ENCODE peak calls at places on chromosomes 6 and 20, in seven cellular contexts. One of them, this sample, is unnamed.
A peak's percentile ranks its signal among the peaks of the same experiment; 100 is the strongest.

GRCh38 chr6:140052757-140053729 is 678.6 kb upstream of the CITED2 start:
- DNase-seq in suprapubic skin: no peak
- DNase-seq in tibial nerve: no peak
- DNase-seq in ovary: no peak
- DNase-seq in SK-N-SH: no peak
- DNase-seq in transverse colon: no peak
- DNase-seq in A549: peak; percentile 17
- DNase-seq in this sample: no peak

GRCh38 chr6:99393366-99393697 is 663 bp downstream of the COQ3 start:
- DNase-seq in suprapubic skin: no peak
- DNase-seq in transverse colon: no peak
- DNase-seq in SK-N-SH: no peak
- DNase-seq in ovary: no peak
- DNase-seq in tibial nerve: no peak
- DNase-seq in A549: no peak
- DNase-seq in this sample: no peak

GRCh38 chr6:27562027-27562410 is 89.1 kb upstream of the ZNF184 start:
- DNase-seq in suprapubic skin: no peak
- DNase-seq in transverse colon: no peak
- DNase-seq in tibial nerve: no peak
- DNase-seq in ovary: no peak
- DNase-seq in SK-N-SH: no peak
- DNase-seq in A549: peak; percentile 69
- DNase-seq in this sample: no peak

GRCh38 chr20:49823152-49823847 is 10.7 kb downstream of the SLC9A8 start:
- DNase-seq in ovary: no peak
- DNase-seq in suprapubic skin: no peak
- DNase-seq in SK-N-SH: no peak
- DNase-seq in tibial nerve: no peak
- DNase-seq in transverse colon: no peak
- DNase-seq in A549: no peak
- DNase-seq in this sample: no peak

GRCh38 chr6:147142684-147143245 is 61.5 kb upstream of the STXBP5 start:
- DNase-seq in tibial nerve: no peak
- DNase-seq in suprapubic skin: no peak
- DNase-seq in ovary: no peak
- DNase-seq in A549: no peak
- DNase-seq in SK-N-SH: no peak
- DNase-seq in transverse colon: no peak
- DNase-seq in this sample: no peak

GRCh38 chr6:89154131-89154530 is 8.3 kb downstream of the PM20D2 start:
- DNase-seq in ovary: no peak
- DNase-seq in transverse colon: no peak
- DNase-seq in A549: no peak
- DNase-seq in SK-N-SH: no peak
- DNase-seq in suprapubic skin: no peak
- DNase-seq in tibial nerve: no peak
- DNase-seq in this sample: no peak

GRCh38 chr6:144957236-144957937 is 672.3 kb downstream of the UTRN start:
- DNase-seq in SK-N-SH: no peak
- DNase-seq in suprapubic skin: no peak
- DNase-seq in ovary: no peak
- DNase-seq in A549: peak; percentile 32
- DNase-seq in tibial nerve: no peak
- DNase-seq in transverse colon: no peak
- DNase-seq in this sample: no peak

GRCh38 chr6:1609662-1610496 is at the start of gene FOXC1:
- DNase-seq in SK-N-SH: peak; percentile 97
- DNase-seq in ovary: peak; percentile 93
- DNase-seq in transverse colon: peak; percentile 79
- DNase-seq in tibial nerve: peak; percentile 86
- DNase-seq in suprapubic skin: peak; percentile 89
- DNase-seq in A549: peak; percentile 86
- DNase-seq in this sample: peak; percentile 97

GRCh38 chr6:118546164-118546929 is 1.7 kb upstream of the PLN start:
- DNase-seq in tibial nerve: no peak
- DNase-seq in suprapubic skin: no peak
- DNase-seq in SK-N-SH: no peak
- DNase-seq in ovary: no peak
- DNase-seq in A549: no peak
- DNase-seq in transverse colon: no peak
- DNase-seq in this sample: no peak

GRCh38 chr20:17635846-17636245 is 46.2 kb downstream of the RRBP1 start:
- DNase-seq in transverse colon: no peak
- DNase-seq in ovary: peak; percentile 84
- DNase-seq in A549: no peak
- DNase-seq in SK-N-SH: no peak
- DNase-seq in suprapubic skin: no peak
- DNase-seq in tibial nerve: no peak
- DNase-seq in this sample: peak; percentile 65

GRCh38 chr6:39471954-39472659 is 149.6 kb upstream of the KCNK16 start:
- DNase-seq in suprapubic skin: no peak
- DNase-seq in A549: no peak
- DNase-seq in ovary: no peak
- DNase-seq in transverse colon: no peak
- DNase-seq in SK-N-SH: no peak
- DNase-seq in tibial nerve: no peak
- DNase-seq in this sample: no peak

GRCh38 chr6:31952140-31952805 is 6.4 kb downstream of the CFB start:
- DNase-seq in SK-N-SH: peak; percentile 75
- DNase-seq in suprapubic skin: no peak
- DNase-seq in tibial nerve: peak; percentile 58
- DNase-seq in transverse colon: peak; percentile 61
- DNase-seq in ovary: peak; percentile 68
- DNase-seq in A549: peak; percentile 43
- DNase-seq in this sample: peak; percentile 64

GRCh38 chr6:159036673-159037072 is 8.1 kb downstream of the TAGAP start:
- DNase-seq in tibial nerve: no peak
- DNase-seq in SK-N-SH: no peak
- DNase-seq in suprapubic skin: no peak
- DNase-seq in A549: no peak
- DNase-seq in transverse colon: no peak
- DNase-seq in ovary: no peak
- DNase-seq in this sample: no peak

GRCh38 chr6:14664616-14665315 is 547.2 kb downstream of the CD83 start:
- DNase-seq in transverse colon: no peak
- DNase-seq in SK-N-SH: peak; percentile 23
- DNase-seq in A549: no peak
- DNase-seq in tibial nerve: no peak
- DNase-seq in suprapubic skin: no peak
- DNase-seq in ovary: no peak
- DNase-seq in this sample: no peak

GRCh38 chr6:30006170-30007131 is 54.6 kb upstream of the POLR1H start:
- DNase-seq in tibial nerve: peak; percentile 23
- DNase-seq in suprapubic skin: no peak
- DNase-seq in A549: no peak
- DNase-seq in transverse colon: peak; percentile 20
- DNase-seq in ovary: peak; percentile 52
- DNase-seq in SK-N-SH: peak; percentile 19
- DNase-seq in this sample: peak; percentile 48

GRCh38 chr6:32111424-32112066 is 2.4 kb upstream of the TNXB start:
- DNase-seq in A549: no peak
- DNase-seq in ovary: no peak
- DNase-seq in suprapubic skin: no peak
- DNase-seq in transverse colon: no peak
- DNase-seq in SK-N-SH: no peak
- DNase-seq in tibial nerve: peak; percentile 54
- DNase-seq in this sample: no peak

GRCh38 chr6:165090206-165090605 is 219.2 kb downstream of the C6orf118 start:
- DNase-seq in suprapubic skin: no peak
- DNase-seq in tibial nerve: no peak
- DNase-seq in ovary: no peak
- DNase-seq in SK-N-SH: no peak
- DNase-seq in transverse colon: no peak
- DNase-seq in A549: no peak
- DNase-seq in this sample: no peak

GRCh38 chr20:35010405-35011192 is 54.9 kb downstream of the MYH7B start:
- DNase-seq in suprapubic skin: no peak
- DNase-seq in tibial nerve: no peak
- DNase-seq in SK-N-SH: no peak
- DNase-seq in A549: no peak
- DNase-seq in transverse colon: no peak
- DNase-seq in ovary: no peak
- DNase-seq in this sample: peak; percentile 15

GRCh38 chr6:15518057-15518456 is 144.8 kb downstream of the DTNBP1 start:
- DNase-seq in ovary: no peak
- DNase-seq in suprapubic skin: peak; percentile 31
- DNase-seq in transverse colon: no peak
- DNase-seq in A549: no peak
- DNase-seq in SK-N-SH: no peak
- DNase-seq in tibial nerve: no peak
- DNase-seq in this sample: no peak

GRCh38 chr6:64062960-64063683 is 427.5 kb downstream of the PHF3 start:
- DNase-seq in ovary: no peak
- DNase-seq in SK-N-SH: no peak
- DNase-seq in transverse colon: no peak
- DNase-seq in A549: peak; percentile 10
- DNase-seq in suprapubic skin: no peak
- DNase-seq in tibial nerve: no peak
- DNase-seq in this sample: no peak

GRCh38 chr6:137536104-137536773 is 42.0 kb upstream of the OLIG3 start:
- DNase-seq in suprapubic skin: no peak
- DNase-seq in tibial nerve: no peak
- DNase-seq in A549: no peak
- DNase-seq in ovary: no peak
- DNase-seq in SK-N-SH: no peak
- DNase-seq in transverse colon: no peak
- DNase-seq in this sample: no peak

GRCh38 chr20:33901132-33901523 is 90.0 kb downstream of the CHMP4B start:
- DNase-seq in ovary: no peak
- DNase-seq in A549: no peak
- DNase-seq in transverse colon: no peak
- DNase-seq in suprapubic skin: no peak
- DNase-seq in SK-N-SH: no peak
- DNase-seq in tibial nerve: no peak
- DNase-seq in this sample: no peak

GRCh38 chr20:25314497-25315417 is 66.9 kb downstream of the PYGB start:
- DNase-seq in A549: peak; percentile 58
- DNase-seq in tibial nerve: no peak
- DNase-seq in transverse colon: peak; percentile 3
- DNase-seq in ovary: no peak
- DNase-seq in suprapubic skin: peak; percentile 45
- DNase-seq in SK-N-SH: no peak
- DNase-seq in this sample: peak; percentile 20

GRCh38 chr6:79313254-79313653 is 78.8 kb upstream of the HMGN3 start:
- DNase-seq in suprapubic skin: no peak
- DNase-seq in A549: peak; percentile 25
- DNase-seq in ovary: no peak
- DNase-seq in transverse colon: no peak
- DNase-seq in SK-N-SH: no peak
- DNase-seq in tibial nerve: no peak
- DNase-seq in this sample: no peak
- H3K27ac ChIP-seq in suprapubic skin: no peak overlapping the region
- H3K27ac ChIP-seq in A549: no peak overlapping the region
- H3K27ac ChIP-seq in ovary: no peak overlapping the region
- H3K27ac ChIP-seq in transverse colon: no peak overlapping the region
- H3K27ac ChIP-seq in SK-N-SH: no peak overlapping the region
- H3K27ac ChIP-seq in tibial nerve: no peak overlapping the region
- H3K27ac ChIP-seq in this sample: no peak overlapping the region

DNA sequence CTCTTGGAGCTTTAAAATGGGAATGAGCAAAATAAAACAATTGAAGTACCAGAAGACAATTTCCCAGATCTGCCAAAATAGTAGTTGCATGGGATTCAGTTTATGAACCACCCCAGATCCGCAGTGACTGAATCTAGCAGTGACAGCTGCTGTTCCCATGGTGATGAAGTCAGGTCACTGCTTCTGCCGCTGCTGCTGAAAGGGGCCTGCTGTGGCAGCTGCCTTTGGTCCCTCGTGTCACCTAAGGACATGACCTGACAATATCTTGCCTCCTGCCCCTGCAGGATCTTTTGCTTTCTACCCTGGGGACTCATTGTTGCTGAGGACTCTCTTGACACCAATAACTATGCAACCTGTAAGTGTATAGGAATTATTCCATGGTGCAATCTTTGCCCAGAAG is 34.3 kb upstream of the OGFRL1 start:
- DNase-seq in SK-N-SH: peak; percentile 76
- DNase-seq in tibial nerve: no peak
- DNase-seq in A549: no peak
- DNase-seq in ovary: no peak
- DNase-seq in transverse colon: no peak
- DNase-seq in suprapubic skin: no peak
- DNase-seq in this sample: no peak
- TF ChIP-seq EP300 in SK-N-SH: no peak
- TF ChIP-seq EP300 in tibial nerve: peak; percentile 5
- TF ChIP-seq EP300 in A549: no peak
- TF ChIP-seq EP300 in ovary: no peak
- TF ChIP-seq EP300 in transverse colon: no peak
- TF ChIP-seq EP300 in suprapubic skin: no peak
- TF ChIP-seq EP300 in this sample: no peak

GRCh38 chr6:53062369-53062639 is 2.9 kb upstream of the FBXO9 start:
- DNase-seq in suprapubic skin: no peak
- DNase-seq in ovary: no peak
- DNase-seq in A549: no peak
- DNase-seq in tibial nerve: no peak
- DNase-seq in transverse colon: no peak
- DNase-seq in SK-N-SH: no peak
- DNase-seq in this sample: no peak
- H3K4me3 ChIP-seq in suprapubic skin: peak overlapping the region; percentile 95
- H3K4me3 ChIP-seq in ovary: peak overlapping the region; percentile 70
- H3K4me3 ChIP-seq in A549: peak overlapping the region; percentile 78
- H3K4me3 ChIP-seq in tibial nerve: no peak overlapping the region
- H3K4me3 ChIP-seq in transverse colon: no peak overlapping the region
- H3K4me3 ChIP-seq in SK-N-SH: peak overlapping the region; percentile 94
- H3K4me3 ChIP-seq in this sample: peak overlapping the region; percentile 76

DNA sequence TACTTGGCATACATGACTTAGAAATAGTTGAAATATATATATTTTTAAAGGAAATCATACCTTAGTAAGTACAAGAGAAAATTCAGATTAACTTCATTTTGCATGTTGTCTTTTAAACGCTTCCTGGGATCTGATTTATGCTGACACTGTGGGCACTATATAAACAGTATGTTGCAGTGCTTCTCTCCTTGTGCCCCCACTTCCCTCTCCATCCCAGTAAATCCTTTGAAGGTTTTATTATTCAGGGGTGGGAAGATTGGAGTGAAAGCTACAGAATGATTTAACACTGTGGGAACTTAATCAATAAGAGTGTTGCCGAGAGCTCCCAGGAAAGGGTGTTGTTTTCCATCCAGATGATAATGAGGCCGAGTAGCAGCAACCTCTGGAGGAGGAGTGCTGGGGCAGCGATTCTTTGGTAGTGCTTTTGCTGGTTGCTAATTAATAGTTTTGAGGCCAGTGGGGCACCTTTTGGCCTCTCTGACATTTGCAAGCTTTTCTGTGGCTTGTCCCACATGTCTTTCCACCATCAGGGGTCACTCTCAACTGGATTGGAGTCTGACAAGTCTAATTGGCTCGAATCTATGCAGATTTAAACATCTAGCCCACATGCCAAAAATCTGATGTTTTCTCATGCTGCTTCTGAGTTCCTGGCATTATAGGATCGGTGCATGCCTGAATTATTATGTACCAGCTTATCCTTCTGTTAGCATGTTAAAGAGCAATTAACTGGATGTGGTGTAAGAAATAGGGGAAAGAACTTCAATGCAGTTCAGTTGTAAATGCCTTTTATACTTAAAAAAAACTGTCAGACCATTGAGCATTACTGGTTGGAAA is 183.1 kb upstream of the MMS22L start:
- DNase-seq in SK-N-SH: no peak
- DNase-seq in tibial nerve: no peak
- DNase-seq in A549: no peak
- DNase-seq in suprapubic skin: no peak
- DNase-seq in ovary: no peak
- DNase-seq in transverse colon: no peak
- DNase-seq in this sample: no peak
- H3K27ac ChIP-seq in SK-N-SH: no peak overlapping the region
- H3K27ac ChIP-seq in tibial nerve: no peak overlapping the region
- H3K27ac ChIP-seq in A549: no peak overlapping the region
- H3K27ac ChIP-seq in suprapubic skin: no peak overlapping the region
- H3K27ac ChIP-seq in ovary: no peak overlapping the region
- H3K27ac ChIP-seq in transverse colon: no peak overlapping the region
- H3K27ac ChIP-seq in this sample: no peak overlapping the region

GRCh38 chr6:5630636-5631035 is 369.3 kb downstream of the FARS2 start:
- DNase-seq in SK-N-SH: no peak
- DNase-seq in transverse colon: no peak
- DNase-seq in ovary: no peak
- DNase-seq in tibial nerve: no peak
- DNase-seq in A549: no peak
- DNase-seq in suprapubic skin: no peak
- DNase-seq in this sample: no peak
- TF ChIP-seq EP300 in SK-N-SH: no peak
- TF ChIP-seq EP300 in transverse colon: no peak
- TF ChIP-seq EP300 in ovary: no peak
- TF ChIP-seq EP300 in tibial nerve: no peak
- TF ChIP-seq EP300 in A549: no peak
- TF ChIP-seq EP300 in suprapubic skin: no peak
- TF ChIP-seq EP300 in this sample: no peak

This sample was measured in upper lobe of left lung.